ENCODE peak calls at places on chromosome 21, in eight cellular contexts. One of them, this sample, is unnamed.

GRCh38 chr21:39400173-39400572 is 45.4 kb downstream of the LCA5L start:
- DNase-seq in uterus: no peak
- DNase-seq in lower leg skin: no peak
- DNase-seq in tibial nerve: no peak
- DNase-seq in astrocyte of the spinal cord: no peak
- DNase-seq in cardiac muscle cell: no peak
- DNase-seq in epithelial cell of esophagus: peak
- DNase-seq in BE2C: no peak
- DNase-seq in this sample: no peak

GRCh38 chr21:30924171-30924680 is 42.8 kb upstream of the KRTAP11-1 start:
- DNase-seq in uterus: no peak
- DNase-seq in lower leg skin: no peak
- DNase-seq in tibial nerve: no peak
- DNase-seq in astrocyte of the spinal cord: no peak
- DNase-seq in cardiac muscle cell: no peak
- DNase-seq in epithelial cell of esophagus: no peak
- DNase-seq in BE2C: no peak
- DNase-seq in this sample: no peak

GRCh38 chr21:40421121-40421520 is 425.8 kb downstream of the DSCAM start:
- DNase-seq in uterus: no peak
- DNase-seq in lower leg skin: no peak
- DNase-seq in tibial nerve: no peak
- DNase-seq in astrocyte of the spinal cord: no peak
- DNase-seq in cardiac muscle cell: no peak
- DNase-seq in epithelial cell of esophagus: peak
- DNase-seq in BE2C: no peak
- DNase-seq in this sample: no peak

GRCh38 chr21:44817914-44818635 is at the start of gene SUMO3:
- DNase-seq in uterus: peak
- DNase-seq in lower leg skin: peak
- DNase-seq in tibial nerve: peak
- DNase-seq in astrocyte of the spinal cord: peak
- DNase-seq in cardiac muscle cell: peak
- DNase-seq in epithelial cell of esophagus: peak
- DNase-seq in BE2C: peak
- DNase-seq in this sample: peak

GRCh38 chr21:23887709-23888303 is 1719.5 kb downstream of the MRPL39 start:
- DNase-seq in uterus: no peak
- DNase-seq in lower leg skin: no peak
- DNase-seq in tibial nerve: no peak
- DNase-seq in astrocyte of the spinal cord: no peak
- DNase-seq in cardiac muscle cell: no peak
- DNase-seq in epithelial cell of esophagus: no peak
- DNase-seq in BE2C: no peak
- DNase-seq in this sample: no peak

GRCh38 chr21:44983421-44984206 is 43.8 kb downstream of the SLX9 start:
- DNase-seq in uterus: no peak
- DNase-seq in lower leg skin: peak
- DNase-seq in tibial nerve: no peak
- DNase-seq in astrocyte of the spinal cord: no peak
- DNase-seq in cardiac muscle cell: no peak
- DNase-seq in epithelial cell of esophagus: no peak
- DNase-seq in BE2C: peak
- DNase-seq in this sample: no peak

GRCh38 chr21:17679002-17679600 is 66.4 kb upstream of the BTG3 start:
- DNase-seq in uterus: no peak
- DNase-seq in lower leg skin: no peak
- DNase-seq in tibial nerve: no peak
- DNase-seq in astrocyte of the spinal cord: peak
- DNase-seq in cardiac muscle cell: peak
- DNase-seq in epithelial cell of esophagus: peak
- DNase-seq in BE2C: peak
- DNase-seq in this sample: peak

GRCh38 chr21:39105836-39106235 is 77.4 kb downstream of the PSMG1 start:
- DNase-seq in uterus: no peak
- DNase-seq in lower leg skin: no peak
- DNase-seq in tibial nerve: no peak
- DNase-seq in astrocyte of the spinal cord: no peak
- DNase-seq in cardiac muscle cell: no peak
- DNase-seq in epithelial cell of esophagus: peak
- DNase-seq in BE2C: no peak
- DNase-seq in this sample: no peak

GRCh38 chr21:40254540-40255455 is 387.6 kb downstream of the PCP4 start:
- DNase-seq in uterus: no peak
- DNase-seq in lower leg skin: no peak
- DNase-seq in tibial nerve: no peak
- DNase-seq in astrocyte of the spinal cord: peak
- DNase-seq in cardiac muscle cell: no peak
- DNase-seq in epithelial cell of esophagus: peak
- DNase-seq in BE2C: no peak
- DNase-seq in this sample: no peak

GRCh38 chr21:34612056-34612455 is 2.9 kb downstream of the RCAN1 start:
- DNase-seq in uterus: no peak
- DNase-seq in lower leg skin: no peak
- DNase-seq in tibial nerve: no peak
- DNase-seq in astrocyte of the spinal cord: no peak
- DNase-seq in cardiac muscle cell: no peak
- DNase-seq in epithelial cell of esophagus: no peak
- DNase-seq in BE2C: no peak
- DNase-seq in this sample: no peak
- H3K4me3 ChIP-seq in uterus: no peak
- H3K4me3 ChIP-seq in lower leg skin: no peak
- H3K4me3 ChIP-seq in tibial nerve: no peak
- H3K4me3 ChIP-seq in astrocyte of the spinal cord: no peak
- H3K4me3 ChIP-seq in cardiac muscle cell: no peak
- H3K4me3 ChIP-seq in epithelial cell of esophagus: no peak
- H3K4me3 ChIP-seq in BE2C: no peak
- H3K4me3 ChIP-seq in this sample: no peak

DNA sequence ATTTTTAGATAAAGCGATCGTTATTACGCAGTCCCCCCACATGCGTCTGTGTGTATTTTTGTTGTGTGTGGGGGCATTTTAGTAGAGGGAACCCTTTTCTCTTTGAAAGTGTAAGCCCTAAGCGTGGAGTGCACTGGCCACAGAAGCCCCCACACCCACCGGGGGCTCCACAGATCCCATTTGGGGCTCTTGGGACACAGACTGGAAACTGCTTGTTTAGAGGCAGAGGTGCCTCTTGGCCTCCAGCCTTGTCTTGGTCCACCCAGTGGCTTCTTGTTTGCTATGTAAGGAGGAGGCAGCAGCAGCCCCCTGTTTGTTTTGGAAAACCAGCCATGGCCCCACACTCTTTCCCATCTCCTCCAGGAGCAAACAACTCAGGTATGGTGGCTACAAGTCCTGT is 42.8 kb downstream of the SLC37A1 start:
- DNase-seq in uterus: peak
- DNase-seq in lower leg skin: no peak
- DNase-seq in tibial nerve: no peak
- DNase-seq in astrocyte of the spinal cord: no peak
- DNase-seq in cardiac muscle cell: no peak
- DNase-seq in epithelial cell of esophagus: no peak
- DNase-seq in BE2C: no peak
- DNase-seq in this sample: no peak
- TF ChIP-seq CTCF in uterus: no peak
- TF ChIP-seq CTCF in lower leg skin: no peak
- TF ChIP-seq CTCF in tibial nerve: no peak
- TF ChIP-seq CTCF in astrocyte of the spinal cord: no peak
- TF ChIP-seq CTCF in cardiac muscle cell: no peak
- TF ChIP-seq CTCF in epithelial cell of esophagus: no peak
- TF ChIP-seq CTCF in BE2C: no peak
- TF ChIP-seq CTCF in this sample: no peak

DNA sequence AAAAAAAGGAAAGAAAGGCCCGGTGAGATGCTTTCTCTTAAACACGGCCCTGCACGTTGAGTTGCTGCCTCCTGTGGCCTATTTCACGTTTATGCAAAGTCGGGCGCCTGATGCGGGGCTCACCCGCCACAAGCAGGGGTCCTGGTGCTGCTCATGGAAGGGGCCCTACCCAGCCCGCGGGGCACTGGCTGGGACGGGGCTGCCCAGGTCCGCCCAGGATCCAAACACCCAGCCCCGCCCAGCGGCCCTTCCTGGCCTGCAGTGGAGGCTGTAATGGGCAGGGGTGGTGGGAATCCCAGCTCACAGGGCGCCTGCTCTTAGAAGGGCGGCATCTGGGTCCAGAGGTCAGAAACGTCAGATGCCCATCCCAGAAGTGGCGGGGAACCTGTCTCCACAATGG is 1.6 kb downstream of the COL6A2 start:
- DNase-seq in uterus: peak
- DNase-seq in lower leg skin: peak
- DNase-seq in tibial nerve: peak
- DNase-seq in astrocyte of the spinal cord: no peak
- DNase-seq in cardiac muscle cell: no peak
- DNase-seq in epithelial cell of esophagus: no peak
- DNase-seq in BE2C: no peak
- DNase-seq in this sample: peak
- H3K4me3 ChIP-seq in uterus: peak
- H3K4me3 ChIP-seq in lower leg skin: no peak
- H3K4me3 ChIP-seq in tibial nerve: peak
- H3K4me3 ChIP-seq in astrocyte of the spinal cord: peak
- H3K4me3 ChIP-seq in cardiac muscle cell: no peak
- H3K4me3 ChIP-seq in epithelial cell of esophagus: no peak
- H3K4me3 ChIP-seq in BE2C: no peak
- H3K4me3 ChIP-seq in this sample: peak

DNA sequence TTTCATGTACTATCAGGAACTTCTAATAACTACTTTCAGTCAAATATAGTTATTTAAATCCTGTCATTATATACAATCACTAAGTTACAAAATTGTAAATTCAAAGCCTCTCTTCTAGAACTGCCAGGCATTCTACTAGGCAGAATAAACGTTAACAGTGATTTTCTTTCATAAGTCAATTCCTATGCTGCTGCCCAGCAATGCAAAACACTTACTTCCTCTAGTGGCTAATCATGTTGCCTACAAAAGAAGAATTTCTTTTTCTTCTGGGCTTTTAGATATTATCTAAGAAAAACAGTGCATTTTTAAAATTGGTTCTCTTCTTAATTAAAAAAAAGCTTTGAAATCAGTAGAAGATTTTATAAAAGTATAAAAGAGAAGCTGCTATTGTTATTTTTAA is 509.8 kb upstream of the ADAMTS5 start:
- DNase-seq in uterus: no peak
- DNase-seq in lower leg skin: no peak
- DNase-seq in tibial nerve: no peak
- DNase-seq in astrocyte of the spinal cord: peak
- DNase-seq in cardiac muscle cell: no peak
- DNase-seq in epithelial cell of esophagus: peak
- DNase-seq in BE2C: no peak
- DNase-seq in this sample: peak
- TF ChIP-seq CTCF in uterus: peak
- TF ChIP-seq CTCF in lower leg skin: no peak
- TF ChIP-seq CTCF in tibial nerve: peak
- TF ChIP-seq CTCF in astrocyte of the spinal cord: peak
- TF ChIP-seq CTCF in cardiac muscle cell: peak
- TF ChIP-seq CTCF in epithelial cell of esophagus: no peak
- TF ChIP-seq CTCF in BE2C: peak
- TF ChIP-seq CTCF in this sample: peak

GRCh38 chr21:33266050-33266783 is at the start of gene IL10RB:
- DNase-seq in uterus: peak
- DNase-seq in lower leg skin: peak
- DNase-seq in tibial nerve: peak
- DNase-seq in astrocyte of the spinal cord: peak
- DNase-seq in cardiac muscle cell: peak
- DNase-seq in epithelial cell of esophagus: peak
- DNase-seq in BE2C: peak
- DNase-seq in this sample: peak

GRCh38 chr21:33266784-33267135 is 593 bp downstream of the IL10RB start:
- DNase-seq in uterus: no peak
- DNase-seq in lower leg skin: no peak
- DNase-seq in tibial nerve: no peak
- DNase-seq in astrocyte of the spinal cord: no peak
- DNase-seq in cardiac muscle cell: no peak
- DNase-seq in epithelial cell of esophagus: no peak
- DNase-seq in BE2C: no peak
- DNase-seq in this sample: no peak

GRCh38 chr21:33267250-33267649 is 1.1 kb downstream of the IL10RB start:
- DNase-seq in uterus: no peak
- DNase-seq in lower leg skin: no peak
- DNase-seq in tibial nerve: no peak
- DNase-seq in astrocyte of the spinal cord: no peak
- DNase-seq in cardiac muscle cell: no peak
- DNase-seq in epithelial cell of esophagus: no peak
- DNase-seq in BE2C: no peak
- DNase-seq in this sample: no peak

GRCh38 chr21:33264561-33264960 is 1.6 kb upstream of the IL10RB start:
- DNase-seq in uterus: no peak
- DNase-seq in lower leg skin: no peak
- DNase-seq in tibial nerve: no peak
- DNase-seq in astrocyte of the spinal cord: no peak
- DNase-seq in cardiac muscle cell: no peak
- DNase-seq in epithelial cell of esophagus: no peak
- DNase-seq in BE2C: no peak
- DNase-seq in this sample: no peak

DNA sequence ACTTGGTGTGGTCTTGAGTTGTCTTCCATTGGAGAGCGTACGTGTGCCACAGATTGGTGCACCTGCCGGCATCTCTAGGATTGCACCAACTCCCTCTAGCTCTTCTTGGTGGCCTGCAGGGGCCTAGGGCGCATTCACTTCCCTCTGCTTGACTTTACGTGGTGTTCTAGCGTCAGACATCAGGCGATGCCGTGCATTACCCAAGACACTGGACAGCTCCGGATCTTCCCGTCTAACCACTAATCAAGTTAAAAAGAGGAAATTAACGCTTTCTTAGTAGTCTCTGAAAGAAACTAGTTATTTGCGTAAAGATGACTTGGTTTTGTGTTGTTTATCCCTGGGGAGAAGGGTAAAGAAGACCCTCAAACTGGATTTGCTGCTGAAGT is 510 bp upstream of the IL10RB start:
- DNase-seq in uterus: no peak
- DNase-seq in lower leg skin: peak
- DNase-seq in tibial nerve: no peak
- DNase-seq in astrocyte of the spinal cord: no peak
- DNase-seq in cardiac muscle cell: no peak
- DNase-seq in epithelial cell of esophagus: peak
- DNase-seq in BE2C: no peak
- DNase-seq in this sample: peak
- H3K4me3 ChIP-seq in uterus: peak
- H3K4me3 ChIP-seq in lower leg skin: peak
- H3K4me3 ChIP-seq in tibial nerve: peak
- H3K4me3 ChIP-seq in astrocyte of the spinal cord: peak
- H3K4me3 ChIP-seq in cardiac muscle cell: peak
- H3K4me3 ChIP-seq in epithelial cell of esophagus: peak
- H3K4me3 ChIP-seq in BE2C: peak
- H3K4me3 ChIP-seq in this sample: peak

DNA sequence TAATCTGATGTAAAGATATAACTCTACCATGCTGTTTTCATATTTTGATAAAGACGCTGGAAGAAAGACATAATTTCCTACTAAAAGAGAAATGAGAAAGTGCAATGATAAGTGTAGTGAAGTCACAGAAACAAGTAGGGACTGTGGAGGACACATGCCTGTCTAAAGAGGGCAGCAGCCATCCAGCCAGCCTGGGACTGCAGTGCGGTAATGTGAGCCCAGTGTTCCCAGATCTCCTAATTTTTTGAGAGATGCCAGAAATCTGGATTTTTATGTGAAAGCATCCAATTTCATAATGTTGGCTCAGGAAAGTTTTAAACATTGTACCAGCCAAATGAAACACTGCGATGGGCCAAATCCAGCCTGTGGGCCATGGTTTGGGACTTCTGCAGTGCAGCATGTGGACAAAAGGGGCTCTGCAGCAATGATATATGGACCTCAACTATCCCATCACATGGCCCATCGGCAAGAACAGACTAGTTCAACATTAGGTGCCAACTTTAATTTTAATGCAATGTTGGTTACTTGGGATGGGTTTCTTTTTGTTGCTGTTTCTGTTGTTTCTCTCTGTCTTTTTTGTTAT is 329.5 kb downstream of the LTN1 start:
- DNase-seq in uterus: no peak
- DNase-seq in lower leg skin: no peak
- DNase-seq in tibial nerve: peak
- DNase-seq in astrocyte of the spinal cord: no peak
- DNase-seq in cardiac muscle cell: no peak
- DNase-seq in epithelial cell of esophagus: no peak
- DNase-seq in BE2C: no peak
- DNase-seq in this sample: no peak
- TF ChIP-seq CTCF in uterus: no peak
- TF ChIP-seq CTCF in lower leg skin: no peak
- TF ChIP-seq CTCF in tibial nerve: no peak
- TF ChIP-seq CTCF in astrocyte of the spinal cord: no peak
- TF ChIP-seq CTCF in cardiac muscle cell: no peak
- TF ChIP-seq CTCF in epithelial cell of esophagus: no peak
- TF ChIP-seq CTCF in BE2C: no peak
- TF ChIP-seq CTCF in this sample: no peak

This sample was measured in fibroblast of mammary gland.